ENCODE peak calls at places on chromosome X, in eight cellular contexts. One of them, this sample, is unnamed.

GRCh38 chrX:47247206-47247998 is 14.6 kb downstream of the USP11 start:
- DNase-seq in psoas muscle: no peak
- DNase-seq in upper lobe of right lung: no peak
- DNase-seq in SK-N-SH: peak
- DNase-seq in SJSA1: no peak
- DNase-seq in heart left ventricle: no peak
- DNase-seq in PC-3: peak
- DNase-seq in A549: no peak
- DNase-seq in this sample: no peak

GRCh38 chrX:35340451-35340850 is 397.9 kb downstream of the FAM47B start:
- DNase-seq in A549: no peak
- DNase-seq in SJSA1: no peak
- DNase-seq in psoas muscle: no peak
- DNase-seq in PC-3: peak
- DNase-seq in SK-N-SH: no peak
- DNase-seq in heart left ventricle: no peak
- DNase-seq in upper lobe of right lung: no peak
- DNase-seq in this sample: no peak

GRCh38 chrX:40098264-40099045 is 697 bp upstream of the BCOR start:
- DNase-seq in heart left ventricle: peak
- DNase-seq in PC-3: peak
- DNase-seq in A549: peak
- DNase-seq in upper lobe of right lung: peak
- DNase-seq in SK-N-SH: peak
- DNase-seq in psoas muscle: peak
- DNase-seq in SJSA1: peak
- DNase-seq in this sample: no peak

GRCh38 chrX:49934148-49934547 is 11.8 kb downstream of the CLCN5 start:
- DNase-seq in A549: no peak
- DNase-seq in upper lobe of right lung: no peak
- DNase-seq in heart left ventricle: no peak
- DNase-seq in SK-N-SH: no peak
- DNase-seq in PC-3: peak
- DNase-seq in psoas muscle: no peak
- DNase-seq in SJSA1: no peak
- DNase-seq in this sample: no peak

GRCh38 chrX:39809326-39809725 is 288.4 kb downstream of the BCOR start:
- DNase-seq in upper lobe of right lung: no peak
- DNase-seq in heart left ventricle: no peak
- DNase-seq in PC-3: peak
- DNase-seq in SK-N-SH: no peak
- DNase-seq in SJSA1: no peak
- DNase-seq in A549: peak
- DNase-seq in psoas muscle: peak
- DNase-seq in this sample: no peak

GRCh38 chrX:37423864-37424569 is 74.9 kb downstream of the PRRG1 start:
- DNase-seq in A549: no peak
- DNase-seq in SJSA1: no peak
- DNase-seq in heart left ventricle: no peak
- DNase-seq in upper lobe of right lung: no peak
- DNase-seq in PC-3: peak
- DNase-seq in psoas muscle: no peak
- DNase-seq in SK-N-SH: no peak
- DNase-seq in this sample: no peak

GRCh38 chrX:115357316-115357715 is 67.8 kb downstream of the LUZP4 start:
- DNase-seq in psoas muscle: no peak
- DNase-seq in upper lobe of right lung: no peak
- DNase-seq in SJSA1: no peak
- DNase-seq in A549: no peak
- DNase-seq in SK-N-SH: no peak
- DNase-seq in PC-3: no peak
- DNase-seq in heart left ventricle: no peak
- DNase-seq in this sample: no peak

GRCh38 chrX:143635915-143636314 is at the start of gene SLITRK4:
- DNase-seq in A549: no peak
- DNase-seq in SJSA1: no peak
- DNase-seq in heart left ventricle: no peak
- DNase-seq in PC-3: peak
- DNase-seq in SK-N-SH: no peak
- DNase-seq in psoas muscle: no peak
- DNase-seq in upper lobe of right lung: no peak
- DNase-seq in this sample: no peak

GRCh38 chrX:46573896-46574336 is 351 bp downstream of the CHST7 start:
- DNase-seq in SJSA1: peak
- DNase-seq in heart left ventricle: peak
- DNase-seq in SK-N-SH: peak
- DNase-seq in upper lobe of right lung: peak
- DNase-seq in psoas muscle: peak
- DNase-seq in A549: peak
- DNase-seq in PC-3: peak
- DNase-seq in this sample: no peak

GRCh38 chrX:84188320-84188834 is 378 bp upstream of the RPS6KA6 start:
- DNase-seq in heart left ventricle: peak
- DNase-seq in PC-3: peak
- DNase-seq in SJSA1: peak
- DNase-seq in SK-N-SH: peak
- DNase-seq in psoas muscle: peak
- DNase-seq in A549: peak
- DNase-seq in upper lobe of right lung: peak
- DNase-seq in this sample: peak

GRCh38 chrX:29397506-29397905 is 810.3 kb downstream of the IL1RAPL1 start:
- DNase-seq in heart left ventricle: no peak
- DNase-seq in PC-3: no peak
- DNase-seq in psoas muscle: no peak
- DNase-seq in SK-N-SH: no peak
- DNase-seq in SJSA1: no peak
- DNase-seq in A549: no peak
- DNase-seq in upper lobe of right lung: no peak
- DNase-seq in this sample: peak

GRCh38 chrX:74343970-74344622 is 40.1 kb downstream of the ZCCHC13 start:
- DNase-seq in upper lobe of right lung: no peak
- DNase-seq in A549: peak
- DNase-seq in SJSA1: peak
- DNase-seq in psoas muscle: no peak
- DNase-seq in SK-N-SH: peak
- DNase-seq in PC-3: peak
- DNase-seq in heart left ventricle: peak
- DNase-seq in this sample: peak

GRCh38 chrX:47232803-47233332 is at the start of gene USP11:
- DNase-seq in upper lobe of right lung: peak
- DNase-seq in A549: peak
- DNase-seq in PC-3: peak
- DNase-seq in SK-N-SH: peak
- DNase-seq in SJSA1: peak
- DNase-seq in psoas muscle: peak
- DNase-seq in heart left ventricle: peak
- DNase-seq in this sample: no peak

GRCh38 chrX:115023139-115023538 is 5.7 kb upstream of the IL13RA2 start:
- DNase-seq in psoas muscle: no peak
- DNase-seq in heart left ventricle: no peak
- DNase-seq in SK-N-SH: peak
- DNase-seq in upper lobe of right lung: no peak
- DNase-seq in SJSA1: no peak
- DNase-seq in PC-3: peak
- DNase-seq in A549: peak
- DNase-seq in this sample: peak

GRCh38 chrX:134895785-134896184 is 95.0 kb upstream of the SMIM10 start:
- DNase-seq in A549: no peak
- DNase-seq in PC-3: no peak
- DNase-seq in SK-N-SH: no peak
- DNase-seq in psoas muscle: no peak
- DNase-seq in heart left ventricle: no peak
- DNase-seq in SJSA1: no peak
- DNase-seq in upper lobe of right lung: no peak
- DNase-seq in this sample: no peak

GRCh38 chrX:55220119-55220794 is at the start of gene PAGE5:
- DNase-seq in SK-N-SH: peak
- DNase-seq in psoas muscle: no peak
- DNase-seq in heart left ventricle: no peak
- DNase-seq in SJSA1: no peak
- DNase-seq in PC-3: no peak
- DNase-seq in A549: no peak
- DNase-seq in upper lobe of right lung: no peak
- DNase-seq in this sample: no peak

GRCh38 chrX:136215559-136215958 is 35.6 kb downstream of the MAP7D3 start:
- DNase-seq in upper lobe of right lung: no peak
- DNase-seq in A549: no peak
- DNase-seq in SK-N-SH: no peak
- DNase-seq in SJSA1: no peak
- DNase-seq in PC-3: peak
- DNase-seq in heart left ventricle: no peak
- DNase-seq in psoas muscle: no peak
- DNase-seq in this sample: no peak

GRCh38 chrX:39144965-39145364 is 343.7 kb downstream of the MID1IP1 start:
- DNase-seq in SK-N-SH: no peak
- DNase-seq in psoas muscle: no peak
- DNase-seq in A549: no peak
- DNase-seq in PC-3: no peak
- DNase-seq in upper lobe of right lung: no peak
- DNase-seq in SJSA1: no peak
- DNase-seq in heart left ventricle: no peak
- DNase-seq in this sample: no peak

GRCh38 chrX:99271641-99272040 is 1138.4 kb downstream of the PCDH19 start:
- DNase-seq in upper lobe of right lung: no peak
- DNase-seq in SJSA1: no peak
- DNase-seq in A549: no peak
- DNase-seq in psoas muscle: no peak
- DNase-seq in PC-3: no peak
- DNase-seq in heart left ventricle: no peak
- DNase-seq in SK-N-SH: no peak
- DNase-seq in this sample: no peak

GRCh38 chrX:63993936-63994335 is 208.9 kb upstream of the ARHGEF9 start:
- DNase-seq in A549: no peak
- DNase-seq in psoas muscle: no peak
- DNase-seq in SJSA1: no peak
- DNase-seq in upper lobe of right lung: no peak
- DNase-seq in SK-N-SH: no peak
- DNase-seq in PC-3: no peak
- DNase-seq in heart left ventricle: no peak
- DNase-seq in this sample: no peak

DNA sequence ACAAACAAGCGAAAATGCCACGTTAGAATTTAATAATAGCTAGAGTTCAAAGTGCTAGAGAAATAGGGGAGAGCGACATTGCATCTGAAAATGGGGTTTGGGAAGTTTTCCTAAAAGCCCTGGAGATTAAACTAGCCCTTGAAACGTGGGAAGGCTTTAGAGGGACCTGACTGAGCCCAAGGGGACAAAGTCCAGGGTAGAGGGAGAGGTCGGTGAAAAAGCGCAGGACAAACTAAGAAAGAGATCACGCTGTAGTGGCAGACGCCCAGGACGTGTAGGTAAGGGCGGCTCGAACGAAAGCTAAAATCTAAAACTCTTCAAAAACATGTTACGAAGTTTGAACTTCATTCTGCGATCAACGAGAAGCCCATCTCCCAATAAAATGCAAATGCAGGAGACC is 1.1 kb upstream of the ATP11C start:
- DNase-seq in PC-3: no peak
- DNase-seq in heart left ventricle: no peak
- DNase-seq in upper lobe of right lung: no peak
- DNase-seq in A549: peak
- DNase-seq in psoas muscle: no peak
- DNase-seq in SJSA1: no peak
- DNase-seq in SK-N-SH: no peak
- DNase-seq in this sample: no peak
- H3K27ac ChIP-seq in PC-3: peak
- H3K27ac ChIP-seq in heart left ventricle: peak
- H3K27ac ChIP-seq in upper lobe of right lung: peak
- H3K27ac ChIP-seq in A549: peak
- H3K27ac ChIP-seq in psoas muscle: peak
- H3K27ac ChIP-seq in SJSA1: peak
- H3K27ac ChIP-seq in SK-N-SH: peak
- H3K27ac ChIP-seq in this sample: peak

DNA sequence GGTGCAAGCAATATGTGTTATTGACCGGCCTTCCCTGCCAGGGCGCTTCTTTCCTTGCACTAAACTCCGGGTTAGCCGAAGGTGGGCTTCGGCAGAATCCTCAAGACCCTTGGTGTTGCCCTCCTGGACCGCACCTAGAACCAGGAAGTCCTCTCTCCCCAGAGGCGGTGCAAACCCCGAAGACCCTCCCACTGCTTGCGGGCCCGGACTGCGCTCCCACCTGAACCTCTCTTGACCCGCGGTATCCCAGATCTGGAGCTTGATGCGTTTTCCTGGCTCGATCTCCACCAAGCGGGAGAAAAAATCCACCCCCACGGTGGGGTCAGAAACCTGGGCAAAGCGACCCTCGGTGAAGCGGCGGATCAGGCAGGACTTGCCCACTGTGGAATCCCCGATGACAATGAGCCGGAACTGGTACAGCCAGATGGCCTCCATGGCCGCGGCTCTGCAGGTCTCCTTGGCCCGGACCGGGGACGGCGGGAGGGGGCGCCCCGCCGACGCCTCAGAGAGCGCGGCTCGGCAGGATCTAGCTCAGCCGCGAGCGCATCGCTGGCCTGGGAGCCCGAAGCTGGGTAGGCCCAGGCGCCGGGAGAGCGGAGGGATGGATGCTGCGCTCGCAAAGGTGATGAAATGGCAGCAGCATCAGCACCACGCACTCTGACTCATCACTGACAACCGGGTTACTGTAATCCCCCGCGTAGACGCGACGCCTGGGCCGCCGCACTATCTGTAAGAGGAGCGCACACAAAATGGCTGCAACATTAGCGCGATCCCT is at the start of gene RAB39B:
- DNase-seq in PC-3: peak
- DNase-seq in psoas muscle: peak
- DNase-seq in SK-N-SH: peak
- DNase-seq in A549: peak
- DNase-seq in upper lobe of right lung: peak
- DNase-seq in SJSA1: peak
- DNase-seq in heart left ventricle: peak
- DNase-seq in this sample: peak
- H3K4me3 ChIP-seq in PC-3: no peak
- H3K4me3 ChIP-seq in psoas muscle: peak
- H3K4me3 ChIP-seq in SK-N-SH: peak
- H3K4me3 ChIP-seq in A549: peak
- H3K4me3 ChIP-seq in upper lobe of right lung: peak
- H3K4me3 ChIP-seq in SJSA1: no peak
- H3K4me3 ChIP-seq in heart left ventricle: peak
- H3K4me3 ChIP-seq in this sample: peak

DNA sequence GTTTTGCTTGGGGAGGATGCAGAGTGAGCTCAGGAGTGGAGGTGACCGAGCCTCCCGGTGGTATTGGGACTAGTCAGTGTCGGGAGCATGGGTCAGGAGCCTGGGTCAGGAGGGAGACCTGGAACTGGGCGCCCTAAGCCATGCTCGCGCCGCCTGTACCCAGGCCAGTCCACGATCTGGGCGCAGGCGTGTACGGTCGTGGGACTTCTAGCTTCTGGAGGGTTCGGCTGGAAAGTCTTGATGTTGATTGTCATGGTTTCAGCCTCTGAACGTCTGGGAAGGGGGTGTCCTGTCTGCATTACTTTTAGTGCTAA is 244 bp downstream of the EIF2S3 start:
- DNase-seq in PC-3: no peak
- DNase-seq in SK-N-SH: no peak
- DNase-seq in heart left ventricle: no peak
- DNase-seq in upper lobe of right lung: no peak
- DNase-seq in SJSA1: no peak
- DNase-seq in A549: no peak
- DNase-seq in psoas muscle: no peak
- DNase-seq in this sample: no peak
- H3K27ac ChIP-seq in PC-3: peak
- H3K27ac ChIP-seq in SK-N-SH: no peak
- H3K27ac ChIP-seq in heart left ventricle: peak
- H3K27ac ChIP-seq in upper lobe of right lung: peak
- H3K27ac ChIP-seq in SJSA1: peak
- H3K27ac ChIP-seq in A549: no peak
- H3K27ac ChIP-seq in psoas muscle: peak
- H3K27ac ChIP-seq in this sample: peak

GRCh38 chrX:14497184-14497666 is 32.1 kb upstream of the GLRA2 start:
- DNase-seq in PC-3: no peak
- DNase-seq in heart left ventricle: peak
- DNase-seq in SJSA1: no peak
- DNase-seq in psoas muscle: no peak
- DNase-seq in SK-N-SH: no peak
- DNase-seq in upper lobe of right lung: no peak
- DNase-seq in A549: no peak
- DNase-seq in this sample: no peak
- H3K4me3 ChIP-seq in PC-3: no peak
- H3K4me3 ChIP-seq in heart left ventricle: peak
- H3K4me3 ChIP-seq in SJSA1: peak
- H3K4me3 ChIP-seq in psoas muscle: peak
- H3K4me3 ChIP-seq in SK-N-SH: peak
- H3K4me3 ChIP-seq in upper lobe of right lung: peak
- H3K4me3 ChIP-seq in A549: no peak
- H3K4me3 ChIP-seq in this sample: peak